ENCODE peak calls at places on chromosomes 6 and 20, in four cellular contexts. V is stomach, J is right lobe of liver, M is GM12878. E is an unnamed sample.
A peak's percentile ranks its signal among the peaks of the same experiment; 100 is the strongest.

GRCh38 chr20:58162976-58163375 is 65.5 kb downstream of the ANKRD60 start:
- DNase-seq in M (no peak), V (no peak), J (no peak), E (no peak)

GRCh38 chr6:157912326-157912725 is 69.3 kb upstream of the SYNJ2 start:
- DNase-seq in V (no peak), J (no peak), M (no peak), E (no peak)

GRCh38 chr20:63573739-63574131 is 304 bp downstream of the HELZ2 start:
- DNase-seq in V (no peak), M (no peak), J (no peak), E (no peak)

GRCh38 chr6:25769983-25770382 is 15.4 kb downstream of the SLC17A4 start:
- DNase-seq in M (no peak), J (no peak), V (no peak), E (peak; percentile 22)

GRCh38 chr20:3250091-3250504 is 11.1 kb upstream of the SLC4A11 start:
- DNase-seq in J (no peak), M (no peak), V (no peak), E (no peak)

GRCh38 chr20:23143098-23143497 is 57.0 kb upstream of the CD93 start:
- DNase-seq in J (peak; percentile 47), V (peak; percentile 54), M (no peak), E (peak; percentile 87)

GRCh38 chr6:80348263-80348662 is 241.8 kb downstream of the BCKDHB start:
- DNase-seq in M (no peak), J (no peak), V (no peak), E (no peak)

GRCh38 chr20:19427480-19427879 is 215.0 kb downstream of the SLC24A3 start:
- DNase-seq in M (no peak), J (no peak), V (peak; percentile 60), E (peak; percentile 67)

GRCh38 chr6:125918681-125919566 is 37.6 kb upstream of the HINT3 start:
- DNase-seq in V (peak; percentile 52), J (no peak), M (peak; percentile 93), E (peak; percentile 63)

GRCh38 chr6:126650931-126651330 is 311.0 kb downstream of the CENPW start:
- DNase-seq in V (no peak), J (no peak), M (no peak), E (no peak)

GRCh38 chr20:12966468-12967085 is 42.2 kb upstream of the SPTLC3 start:
- DNase-seq in J (no peak), V (no peak), M (no peak), E (no peak)

GRCh38 chr20:29742699-29743100 is 1514.8 kb upstream of the DEFB115 start:
- DNase-seq in M (no peak), J (peak; percentile 31), V (no peak), E (peak; percentile 62)

GRCh38 chr20:20480689-20481088 is 112.8 kb downstream of the INSM1 start:
- DNase-seq in J (no peak), V (no peak), M (no peak), E (no peak)

GRCh38 chr6:11381801-11382513 is 149.5 kb upstream of the NEDD9 start:
- DNase-seq in M (peak; percentile 92), J (no peak), V (peak; percentile 43), E (no peak)

GRCh38 chr20:973785-974194 is 28.3 kb downstream of the RSPO4 start:
- DNase-seq in J (no peak), V (no peak), M (peak; percentile 1), E (peak; percentile 55)

GRCh38 chr6:149114167-149114566 is 203.3 kb upstream of the TAB2 start:
- DNase-seq in M (no peak), V (no peak), J (no peak), E (no peak)

GRCh38 chr6:53326372-53327016 is 22.3 kb downstream of the ELOVL5 start:
- DNase-seq in M (no peak), V (no peak), J (no peak), E (peak; percentile 43)

GRCh38 chr20:45919536-45919933 is 7.6 kb upstream of the PLTP start:
- DNase-seq in J (no peak), M (no peak), V (peak; percentile 85), E (no peak)

GRCh38 chr6:25359891-25360290 is 80.7 kb downstream of the CARMIL1 start:
- DNase-seq in V (no peak), J (no peak), M (no peak), E (no peak)

GRCh38 chr6:149239573-149240209 is 77.8 kb upstream of the TAB2 start:
- DNase-seq in J (no peak), V (no peak), M (no peak), E (no peak)

GRCh38 chr20:45218636-45219035 is 2.5 kb upstream of the SEMG2 start:
- DNase-seq in M (no peak), J (no peak), V (no peak), E (no peak)

GRCh38 chr20:35490736-35491181 is 35.4 kb downstream of the CEP250 start:
- DNase-seq in J (no peak), V (no peak), M (peak; percentile 51), E (no peak)

GRCh38 chr20:61925555-61926252 is 140.0 kb downstream of the TAF4 start:
- DNase-seq in M (no peak), J (peak; percentile 50), V (no peak), E (no peak)

GRCh38 chr6:24117016-24117415 is 9.0 kb upstream of the NRSN1 start:
- DNase-seq in J (no peak), V (no peak), M (no peak), E (no peak)

GRCh38 chr6:152948150-152948768 is 34.6 kb downstream of the FBXO5 start:
- DNase-seq in V (no peak), M (no peak), J (no peak), E (no peak)

GRCh38 chr6:83436674-83437073 is 5.8 kb upstream of the ME1 start:
- DNase-seq in M (no peak), J (no peak), V (no peak), E (no peak)

GRCh38 chr20:13265941-13266340 is 44.9 kb downstream of the ISM1 start:
- DNase-seq in M (no peak), J (no peak), V (no peak), E (no peak)

GRCh38 chr20:58471835-58472164 is 43.4 kb downstream of the APCDD1L start:
- DNase-seq in V (no peak), J (no peak), M (no peak), E (no peak)

GRCh38 chr20:33103561-33103960 is 24.1 kb downstream of the BPIFB4 start:
- DNase-seq in V (no peak), M (no peak), J (no peak), E (no peak)

GRCh38 chr6:119890470-119890869 is 540.9 kb upstream of the MAN1A1 start:
- DNase-seq in M (no peak), V (no peak), J (no peak), E (no peak)

GRCh38 chr6:30647039-30647801 is at the start of gene C6orf136:
- DNase-seq in J (peak; percentile 96), V (peak; percentile 80), M (peak; percentile 75), E (peak; percentile 79)
- TF ChIP-seq POLR2A in J (peak; percentile 57), V (no peak), M (peak; percentile 84), E (no peak)

DNA sequence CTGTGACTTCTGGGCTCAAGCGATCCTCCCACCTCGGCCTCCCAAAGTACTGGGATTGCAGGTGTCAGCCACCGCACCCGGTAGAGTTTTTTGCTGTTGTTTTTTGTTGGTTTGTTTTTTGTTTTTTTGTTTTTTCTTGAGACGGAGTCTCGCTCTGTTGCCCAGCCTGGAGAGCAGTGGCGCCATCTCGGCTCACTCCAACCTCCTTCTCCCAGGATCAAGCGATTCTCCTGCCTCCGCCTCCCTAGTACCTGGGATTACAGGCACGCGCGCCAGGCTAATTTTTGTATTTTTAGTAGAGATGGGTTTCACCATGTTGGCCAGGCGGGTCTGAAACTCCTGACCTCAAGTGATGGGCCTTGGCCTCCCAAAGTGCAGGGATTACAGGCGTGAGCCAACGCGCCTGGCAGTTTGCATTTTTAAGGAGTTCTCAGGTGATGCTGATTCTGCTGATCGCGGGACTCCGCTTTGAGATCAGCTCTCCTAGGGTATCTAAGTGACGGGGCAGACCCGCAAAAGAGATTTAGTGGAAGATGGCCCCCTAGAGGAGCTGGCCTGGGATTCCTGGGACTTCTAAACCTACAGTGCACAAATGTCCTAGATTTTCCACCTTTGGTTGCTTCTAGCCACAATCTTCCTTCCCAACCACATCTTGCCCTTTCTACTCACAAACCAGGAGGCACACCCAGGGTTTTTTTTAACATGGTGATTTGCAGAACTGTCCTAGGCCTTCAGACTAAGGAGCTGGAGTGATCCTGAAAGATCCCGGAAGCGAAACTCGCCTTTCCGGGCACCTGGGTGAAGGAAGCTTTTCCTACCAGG is 45.2 kb downstream of the DPPA5 start:
- DNase-seq in J (no peak), M (no peak), V (no peak), E (no peak)
- TF ChIP-seq CTCF in J (no peak), M (no peak), V (no peak), E (no peak)

DNA sequence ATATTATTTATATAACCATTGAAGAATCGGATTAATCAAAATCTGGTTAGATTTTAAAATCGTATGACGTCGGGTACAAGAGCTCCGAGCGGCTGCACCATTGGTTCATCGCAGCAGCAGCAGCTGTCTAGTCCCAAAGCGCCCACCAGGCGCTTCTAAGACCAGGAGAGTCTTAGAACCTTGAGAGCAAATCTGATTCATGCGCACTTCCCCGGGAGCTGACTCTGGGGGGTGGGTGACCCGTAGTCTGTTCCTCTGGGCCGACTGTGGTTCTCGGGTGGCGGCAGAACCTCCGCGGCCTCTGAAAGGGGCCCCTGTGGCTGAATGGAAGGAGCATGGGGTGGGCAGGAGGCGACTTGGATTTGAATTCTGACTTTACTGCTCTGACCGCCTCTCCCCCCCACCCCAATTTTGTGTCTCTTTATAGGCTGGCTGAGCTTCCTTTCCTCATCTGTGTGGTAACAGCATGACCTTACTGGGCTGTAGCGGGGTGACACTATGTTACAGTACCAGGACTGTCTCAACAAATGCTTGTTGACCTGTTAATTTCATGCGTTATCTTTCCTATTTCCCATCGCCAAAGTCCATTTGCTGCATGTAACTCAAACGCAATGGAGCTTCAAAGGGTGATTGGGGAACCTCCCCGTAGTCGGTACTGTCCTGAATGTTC is 119.7 kb downstream of the RTN4IP1 start:
- DNase-seq in M (no peak), J (peak; percentile 41), V (no peak), E (peak; percentile 32)
- TF ChIP-seq POLR2A in M (no peak), J (no peak), V (no peak), E (no peak)

DNA sequence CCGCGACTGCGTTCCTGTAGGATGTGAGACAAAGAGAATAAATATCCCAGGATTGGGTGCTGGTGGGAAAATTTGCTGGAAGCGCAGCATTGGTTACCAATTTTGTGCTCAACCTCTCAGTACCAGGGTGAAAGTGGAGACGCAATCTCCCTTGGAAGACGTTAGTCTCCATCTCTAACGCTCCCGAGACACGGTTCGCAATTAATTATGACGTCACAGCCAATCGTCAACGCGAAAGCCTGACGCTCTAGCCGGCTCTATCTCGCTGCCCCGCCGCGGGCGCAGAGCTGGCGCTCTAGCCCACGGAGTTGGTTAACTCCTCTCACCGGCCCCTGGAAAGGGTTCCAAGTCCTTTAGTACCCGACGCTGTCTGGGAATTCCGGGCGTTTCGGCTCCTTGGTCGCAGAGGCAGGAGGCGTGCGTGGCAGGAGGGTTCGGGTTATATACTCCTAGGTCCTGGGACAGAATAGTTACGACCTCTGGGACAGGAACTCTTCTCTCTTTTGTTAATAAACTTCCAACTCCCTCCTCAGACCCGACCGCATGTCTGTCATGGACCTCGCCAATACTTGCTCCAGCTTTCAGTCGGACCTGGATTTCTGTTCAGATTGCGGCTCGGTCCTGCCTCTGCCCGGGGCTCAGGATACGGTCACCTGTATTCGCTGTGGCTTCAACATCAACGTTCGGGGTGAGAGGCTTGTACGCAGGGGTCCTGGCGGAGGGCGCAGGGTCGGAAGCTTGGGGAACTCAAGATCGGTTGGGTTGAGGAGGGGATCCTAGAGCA is at the start of gene POLR1H:
- DNase-seq in V (peak; percentile 94), J (peak; percentile 96), M (peak; percentile 64), E (peak; percentile 97)
- TF ChIP-seq CTCF in V (no peak), J (peak; percentile 7), M (no peak), E (no peak)

E was measured in upper lobe of left lung.